ENCODE peak calls at places on chromosomes 7 and 10, in seven cellular contexts. N, T, C, F, Q, E and V are unnamed samples.

GRCh38 chr7:2384354-2385243 is 18.8 kb upstream of the CHST12 start:
- DNase-seq in N (no peak), T (no peak), C (no peak), F (no peak), Q (no peak), E (no peak), V (no peak)

GRCh38 chr10:47346572-47347302 is 1.4 kb upstream of the RBP3 start:
- DNase-seq in N (peak; percentile 61), T (no peak), C (no peak), F (no peak), Q (no peak), E (no peak), V (no peak)

GRCh38 chr7:129502708-129503685 is 666 bp downstream of the SMKR1 start:
- DNase-seq in N (peak; percentile 83), T (no peak), C (no peak), F (no peak), Q (no peak), E (no peak), V (no peak)

GRCh38 chr10:110113670-110114337 is 93.6 kb upstream of the MXI1 start:
- DNase-seq in N (no peak), T (no peak), C (no peak), F (no peak), Q (no peak), E (no peak), V (no peak)

GRCh38 chr7:152667900-152668440 is 8.0 kb downstream of the XRCC2 start:
- DNase-seq in N (no peak), T (peak; percentile 23), C (no peak), F (no peak), Q (no peak), E (no peak), V (no peak)

GRCh38 chr7:157010588-157011332 is at the start of gene MNX1:
- DNase-seq in N (no peak), T (peak; percentile 83), C (no peak), F (peak; percentile 75), Q (peak; percentile 89), E (peak; percentile 96), V (no peak)

GRCh38 chr7:84219310-84219709 is 24.7 kb upstream of the SEMA3A start:
- DNase-seq in N (no peak), T (no peak), C (no peak), F (peak; percentile 87), Q (no peak), E (no peak), V (no peak)

GRCh38 chr10:113853577-113854018 is 284 bp downstream of the DCLRE1A start:
- DNase-seq in N (no peak), T (no peak), C (no peak), F (peak; percentile 16), Q (no peak), E (peak; percentile 71), V (no peak)

GRCh38 chr10:132263866-132264265 is 43.9 kb downstream of the STK32C start:
- DNase-seq in N (no peak), T (no peak), C (no peak), F (no peak), Q (no peak), E (no peak), V (no peak)

GRCh38 chr10:98898987-98899386 is 336.7 kb downstream of the HPSE2 start:
- DNase-seq in N (no peak), T (no peak), C (no peak), F (no peak), Q (no peak), E (peak; percentile 16), V (no peak)

GRCh38 chr10:34544400-34544799 is 270.7 kb downstream of the PARD3 start:
- DNase-seq in N (no peak), T (no peak), C (no peak), F (no peak), Q (no peak), E (no peak), V (no peak)

GRCh38 chr7:23356726-23357125 is 57.6 kb downstream of the MALSU1 start:
- DNase-seq in N (no peak), T (peak; percentile 57), C (no peak), F (peak; percentile 39), Q (no peak), E (no peak), V (peak; percentile 48)

GRCh38 chr10:86366033-86366901 is at the start of gene GRID1:
- DNase-seq in N (peak; percentile 86), T (no peak), C (no peak), F (no peak), Q (peak; percentile 55), E (peak; percentile 59), V (no peak)

GRCh38 chr7:3436746-3437145 is 135.7 kb downstream of the SDK1 start:
- DNase-seq in N (no peak), T (peak; percentile 65), C (peak; percentile 81), F (peak; percentile 79), Q (no peak), E (no peak), V (peak; percentile 82)

GRCh38 chr7:115962340-115962739 is 68.2 kb downstream of the TFEC start:
- DNase-seq in N (no peak), T (no peak), C (no peak), F (no peak), Q (no peak), E (no peak), V (no peak)

GRCh38 chr7:132073920-132074589 is 502.2 kb downstream of the PLXNA4 start:
- DNase-seq in N (peak; percentile 34), T (no peak), C (no peak), F (no peak), Q (no peak), E (no peak), V (no peak)

GRCh38 chr10:72066318-72067284 is 21.8 kb downstream of the SPOCK2 start:
- DNase-seq in N (no peak), T (no peak), C (no peak), F (no peak), Q (no peak), E (no peak), V (no peak)

GRCh38 chr7:89247207-89247606 is 451.7 kb upstream of the TEX47 start:
- DNase-seq in N (no peak), T (no peak), C (no peak), F (peak; percentile 28), Q (no peak), E (no peak), V (no peak)

GRCh38 chr10:50375051-50375452 is 123.7 kb upstream of the ASAH2 start:
- DNase-seq in N (no peak), T (peak; percentile 84), C (no peak), F (peak; percentile 99), Q (no peak), E (no peak), V (no peak)

GRCh38 chr7:36280840-36281812 is 108.5 kb upstream of the ANLN start:
- DNase-seq in N (peak; percentile 95), T (peak; percentile 51), C (peak; percentile 86), F (peak; percentile 86), Q (no peak), E (peak; percentile 57), V (peak; percentile 72)

GRCh38 chr10:48616436-48616835 is 11.6 kb upstream of the ARHGAP22 start:
- DNase-seq in N (no peak), T (no peak), C (no peak), F (no peak), Q (no peak), E (no peak), V (no peak)

GRCh38 chr10:123893651-123894050 is 2.0 kb upstream of the CPXM2 start:
- DNase-seq in N (peak; percentile 60), T (no peak), C (no peak), F (no peak), Q (no peak), E (no peak), V (no peak)

GRCh38 chr10:123901621-123902020 is 10.0 kb upstream of the CPXM2 start:
- DNase-seq in N (peak; percentile 14), T (no peak), C (no peak), F (no peak), Q (no peak), E (no peak), V (no peak)

GRCh38 chr10:123896217-123896927 is 4.8 kb upstream of the CPXM2 start:
- DNase-seq in N (peak; percentile 63), T (no peak), C (no peak), F (no peak), Q (no peak), E (no peak), V (no peak)

GRCh38 chr10:123891147-123892011 is at the start of gene CPXM2:
- DNase-seq in N (peak; percentile 84), T (no peak), C (no peak), F (no peak), Q (no peak), E (no peak), V (no peak)

DNA sequence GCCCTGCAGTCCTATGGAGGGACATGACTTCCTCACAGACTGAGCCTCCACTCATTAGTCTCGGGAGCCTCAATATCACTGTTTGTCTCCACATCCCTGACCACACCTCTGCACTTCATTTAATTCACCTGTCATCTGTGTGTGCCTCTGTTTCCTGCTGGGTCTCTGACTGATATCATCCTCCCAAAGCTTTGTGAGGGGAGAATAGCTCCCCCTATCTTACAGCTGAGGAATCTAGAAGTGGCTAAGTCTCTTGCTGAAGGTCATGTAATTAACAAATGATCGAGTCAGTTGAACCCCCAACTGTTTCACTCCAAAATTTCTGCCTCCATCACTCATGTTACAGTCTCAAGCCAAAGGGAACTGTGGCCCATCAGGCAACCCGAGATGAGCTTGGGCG is 5.5 kb upstream of the CPXM2 start:
- DNase-seq in N (peak; percentile 40), T (no peak), C (no peak), F (no peak), Q (peak; percentile 10), E (no peak), V (no peak)
- H3K4me3 ChIP-seq in N (no peak overlapping the region), T (no peak overlapping the region), C (no peak overlapping the region), F (no peak overlapping the region), Q (no peak overlapping the region), E (no peak overlapping the region), V (no peak overlapping the region)

GRCh38 chr10:68107651-68108449 is 1.4 kb upstream of the MYPN start:
- DNase-seq in N (no peak), T (no peak), C (no peak), F (no peak), Q (no peak), E (no peak), V (no peak)

GRCh38 chr10:68106656-68107055 is 2.6 kb upstream of the MYPN start:
- DNase-seq in N (no peak), T (peak; percentile 89), C (peak; percentile 89), F (peak; percentile 99), Q (no peak), E (no peak), V (peak; percentile 45)

GRCh38 chr10:68111580-68111979 is 2.3 kb downstream of the MYPN start:
- DNase-seq in N (no peak), T (no peak), C (no peak), F (no peak), Q (no peak), E (peak; percentile 23), V (no peak)

GRCh38 chr10:68110027-68110426 is 739 bp downstream of the MYPN start:
- DNase-seq in N (no peak), T (no peak), C (no peak), F (no peak), Q (no peak), E (no peak), V (no peak)

GRCh38 chr10:68109312-68109711 is at the start of gene MYPN:
- DNase-seq in N (no peak), T (no peak), C (no peak), F (no peak), Q (no peak), E (no peak), V (no peak)
- TF ChIP-seq CTCF in N (no peak), T (no peak), C (no peak), F (no peak), Q (no peak), E (no peak), V (no peak)

GRCh38 chr7:143013473-143013872 is 13.5 kb downstream of the OR9A2 start:
- DNase-seq in N (no peak), T (no peak), C (no peak), F (no peak), Q (peak; percentile 62), E (no peak), V (peak; percentile 58)
- H3K4me3 ChIP-seq in N (no peak overlapping the region), T (no peak overlapping the region), C (no peak overlapping the region), F (no peak overlapping the region), Q (peak overlapping the region; percentile 6), E (no peak overlapping the region), V (no peak overlapping the region)

GRCh38 chr10:18594574-18595156 is 56.7 kb downstream of the NSUN6 start:
- DNase-seq in N (no peak), T (no peak), C (no peak), F (peak; percentile 27), Q (no peak), E (no peak), V (no peak)
- TF ChIP-seq CTCF in N (no peak), T (peak; percentile 30), C (peak; percentile 28), F (peak; percentile 63), Q (peak; percentile 61), E (no peak), V (peak; percentile 16)